ENCODE peak calls at places on chromosomes 11 and 22, in seven cellular contexts. D is gastrocnemius medialis, W is A549, I is stomach, T is K562, J is Panc1, V is suprapubic skin. O is an unnamed sample.

GRCh38 chr11:79182794-79183193 is 258.0 kb downstream of the TENM4 start:
- DNase-seq in I (no peak), W (no peak), V (no peak), D (no peak), T (no peak), J (no peak), O (no peak)

GRCh38 chr22:27625769-27626674 is 175.5 kb downstream of the MN1 start:
- DNase-seq in J (no peak), I (no peak), W (no peak), D (no peak), T (no peak), V (no peak), O (no peak)

GRCh38 chr22:41826430-41827383 is 6.2 kb upstream of the SREBF2 start:
- DNase-seq in T (no peak), W (no peak), V (no peak), I (no peak), D (peak; percentile 90), J (no peak), O (no peak)

GRCh38 chr22:45497746-45498145 is 4.9 kb upstream of the FBLN1 start:
- DNase-seq in D (no peak), J (no peak), W (no peak), I (no peak), V (no peak), T (no peak), O (no peak)

GRCh38 chr11:100785148-100785983 is 98.3 kb downstream of the ARHGAP42 start:
- DNase-seq in T (no peak), J (no peak), W (no peak), D (no peak), V (no peak), I (peak; percentile 42), O (no peak)

GRCh38 chr11:106152013-106152412 is 74.6 kb downstream of the AASDHPPT start:
- DNase-seq in J (no peak), T (no peak), W (no peak), V (no peak), I (peak; percentile 29), D (no peak), O (peak; percentile 10)

GRCh38 chr11:11993814-11994213 is 14.6 kb downstream of the DKK3 start:
- DNase-seq in D (peak; percentile 54), V (peak; percentile 71), W (peak; percentile 75), T (no peak), J (no peak), I (no peak), O (no peak)

GRCh38 chr11:8082391-8083087 is 1.5 kb downstream of the TUB start:
- DNase-seq in J (no peak), I (no peak), W (peak; percentile 21), D (no peak), V (no peak), T (no peak), O (no peak)

GRCh38 chr22:39301108-39301507 is 18.3 kb downstream of the RPL3 start:
- DNase-seq in W (no peak), D (no peak), V (no peak), J (no peak), T (no peak), I (no peak), O (no peak)

GRCh38 chr11:102469196-102469821 is 16.7 kb upstream of the TMEM123 start:
- DNase-seq in I (no peak), W (no peak), T (no peak), D (no peak), V (no peak), J (no peak), O (peak; percentile 45)

GRCh38 chr11:15145635-15146034 is 30.9 kb downstream of the INSC start:
- DNase-seq in J (no peak), W (no peak), T (no peak), I (peak; percentile 31), V (no peak), D (no peak), O (no peak)

GRCh38 chr11:119178166-119178680 is 7.1 kb upstream of the NHERF4 start:
- DNase-seq in D (no peak), I (no peak), J (no peak), W (no peak), T (no peak), V (no peak), O (no peak)

GRCh38 chr11:132977241-132977640 is 555.1 kb downstream of the OPCML start:
- DNase-seq in V (no peak), I (no peak), W (no peak), T (no peak), J (no peak), D (no peak), O (no peak)

GRCh38 chr11:61488651-61489291 is 19.8 kb upstream of the LRRC10B start:
- DNase-seq in J (no peak), I (peak; percentile 74), T (peak; percentile 48), D (peak; percentile 52), V (no peak), W (no peak), O (peak; percentile 90)

GRCh38 chr11:22151795-22152194 is 41.1 kb upstream of the ANO5 start:
- DNase-seq in T (no peak), J (no peak), V (no peak), D (no peak), I (no peak), W (no peak), O (no peak)

GRCh38 chr11:126635511-126635910 is 280.0 kb downstream of the ST3GAL4 start:
- DNase-seq in T (no peak), I (no peak), D (no peak), V (no peak), W (no peak), J (no peak), O (no peak)

GRCh38 chr22:37630839-37631435 is 8.5 kb upstream of the SH3BP1 start:
- DNase-seq in V (no peak), I (peak; percentile 56), D (no peak), W (no peak), T (peak; percentile 54), J (no peak), O (no peak)
- H3K4me1 ChIP-seq in V (peaks cover 51% of the 10 kb centered on the region), I (peaks cover 67% of the 10 kb centered on the region), D (peaks cover 32% of the 10 kb centered on the region), W (no peaks in the 10 kb centered on the region), T (peaks cover 30% of the 10 kb centered on the region), J (peaks cover 19% of the 10 kb centered on the region), O (peaks cover 38% of the 10 kb centered on the region)

GRCh38 chr11:48116843-48117242 is 99.8 kb upstream of the OR4B1 start:
- DNase-seq in J (no peak), V (no peak), W (peak; percentile 35), D (no peak), I (no peak), T (peak; percentile 53), O (no peak)
- TF ChIP-seq CTCF in J (peak; percentile 69), V (no peak), W (peak; percentile 17), D (no peak), I (no peak), T (peak; percentile 30), O (peak; percentile 34)

GRCh38 chr11:117070016-117070415 is 28.2 kb downstream of the SIK3 start:
- DNase-seq in V (no peak), I (no peak), W (no peak), D (no peak), T (no peak), J (no peak), O (no peak)

GRCh38 chr11:117064275-117064674 is 34.0 kb downstream of the SIK3 start:
- DNase-seq in T (no peak), V (no peak), J (no peak), D (no peak), W (no peak), I (no peak), O (no peak)

GRCh38 chr11:117071344-117071787 is 26.9 kb downstream of the SIK3 start:
- DNase-seq in T (no peak), D (peak; percentile 68), J (no peak), I (peak; percentile 38), V (no peak), W (no peak), O (peak; percentile 72)

GRCh38 chr11:117066959-117067358 is 31.3 kb downstream of the SIK3 start:
- DNase-seq in J (no peak), T (no peak), W (no peak), I (no peak), D (no peak), V (no peak), O (no peak)

GRCh38 chr11:117068303-117068860 is 29.8 kb downstream of the SIK3 start:
- DNase-seq in W (no peak), I (no peak), V (no peak), J (no peak), T (no peak), D (no peak), O (no peak)
- H3K4me1 ChIP-seq in W (peaks cover 86% of the 10 kb centered on the region), I (peaks cover 78% of the 10 kb centered on the region), V (peaks cover 33% of the 10 kb centered on the region), J (peaks cover 39% of the 10 kb centered on the region), T (peaks cover 13% of the 10 kb centered on the region), D (peaks cover 40% of the 10 kb centered on the region), O (peaks cover 32% of the 10 kb centered on the region)

GRCh38 chr11:1566381-1567051 is 5.6 kb downstream of the DUSP8 start:
- DNase-seq in T (no peak), I (no peak), D (no peak), J (no peak), W (no peak), V (no peak), O (no peak)
- TF ChIP-seq CTCF in T (peak; percentile 51), I (no peak), D (no peak), J (no peak), W (peak; percentile 15), V (no peak), O (no peak)

DNA sequence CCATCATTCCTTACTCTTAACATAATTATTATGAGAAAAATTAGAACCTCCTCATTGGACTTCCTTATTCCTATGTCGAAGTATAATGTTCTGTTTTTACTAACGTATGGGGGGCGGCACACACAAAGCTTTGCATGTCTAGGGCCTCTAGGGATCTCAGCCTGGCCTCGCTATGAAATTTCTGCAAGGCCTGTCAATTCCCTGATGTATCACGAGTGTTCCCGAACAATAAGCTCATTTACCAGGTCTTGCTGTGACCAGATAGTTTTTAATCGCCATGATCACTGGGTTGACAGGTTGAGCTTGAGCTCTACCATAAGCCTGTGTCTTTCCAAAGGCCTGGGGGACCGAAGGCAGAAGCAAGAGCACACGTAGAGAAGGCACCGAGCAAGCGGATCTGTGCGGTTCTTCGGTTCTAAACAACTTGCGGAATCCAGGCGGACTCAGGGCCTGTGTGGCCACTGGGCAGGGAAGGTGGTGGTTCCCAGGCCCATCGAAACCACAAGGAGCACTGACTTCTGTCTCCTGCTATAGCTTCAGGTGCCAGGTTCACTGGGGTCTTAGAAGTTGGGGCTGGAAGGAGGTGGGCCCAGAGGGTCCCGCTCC is 10.4 kb upstream of the FXYD2 start:
- DNase-seq in W (no peak), V (no peak), T (no peak), D (no peak), I (peak; percentile 4), J (no peak), O (no peak)
- H3K4me1 ChIP-seq in W (peaks cover 5% of the 10 kb centered on the region), V (peaks cover 3% of the 10 kb centered on the region), T (no peaks in the 10 kb centered on the region), D (peaks cover 8% of the 10 kb centered on the region), I (peaks cover 22% of the 10 kb centered on the region), J (no peaks in the 10 kb centered on the region), O (peaks cover 22% of the 10 kb centered on the region)

GRCh38 chr11:34417203-34417602 is 21.5 kb upstream of the CAT start:
- DNase-seq in W (no peak), T (no peak), D (no peak), I (no peak), J (no peak), V (no peak), O (no peak)
- TF ChIP-seq CTCF in W (no peak), T (no peak), D (no peak), I (no peak), J (peak; percentile 46), V (no peak), O (no peak)

O was measured in thyroid gland.